ENCODE peak calls at places on chromosomes 16 and 17, in seven cellular contexts. One of them, this sample, is unnamed.

GRCh38 chr17:57783338-57783742 is 38.2 kb upstream of the CCDC182 start:
- DNase-seq in Calu3: peak
- DNase-seq in RWPE1: peak
- DNase-seq in tibial artery: no peak
- DNase-seq in nephron progenitor cell: peak
- DNase-seq in endothelial cell of umbilical vein: peak
- DNase-seq in fibroblast of mammary gland: peak
- DNase-seq in this sample: peak

GRCh38 chr17:49497147-49498036 is 2.3 kb downstream of the NGFR start:
- DNase-seq in tibial artery: peak
- DNase-seq in endothelial cell of umbilical vein: peak
- DNase-seq in RWPE1: peak
- DNase-seq in fibroblast of mammary gland: peak
- DNase-seq in Calu3: peak
- DNase-seq in nephron progenitor cell: peak
- DNase-seq in this sample: peak

GRCh38 chr16:85199069-85199725 is 86.9 kb upstream of the CIBAR2 start:
- DNase-seq in tibial artery: no peak
- DNase-seq in Calu3: no peak
- DNase-seq in fibroblast of mammary gland: no peak
- DNase-seq in endothelial cell of umbilical vein: no peak
- DNase-seq in nephron progenitor cell: no peak
- DNase-seq in RWPE1: no peak
- DNase-seq in this sample: no peak

GRCh38 chr16:1773703-1774455 is 945 bp upstream of the MRPS34 start:
- DNase-seq in nephron progenitor cell: no peak
- DNase-seq in endothelial cell of umbilical vein: no peak
- DNase-seq in tibial artery: no peak
- DNase-seq in fibroblast of mammary gland: peak
- DNase-seq in RWPE1: peak
- DNase-seq in Calu3: no peak
- DNase-seq in this sample: no peak

GRCh38 chr16:13110124-13110796 is 208.9 kb downstream of the SHISA9 start:
- DNase-seq in RWPE1: peak
- DNase-seq in tibial artery: peak
- DNase-seq in endothelial cell of umbilical vein: no peak
- DNase-seq in nephron progenitor cell: peak
- DNase-seq in Calu3: no peak
- DNase-seq in fibroblast of mammary gland: peak
- DNase-seq in this sample: no peak

GRCh38 chr16:4691666-4692412 is 1.5 kb upstream of the NUDT16L1 start:
- DNase-seq in nephron progenitor cell: no peak
- DNase-seq in Calu3: no peak
- DNase-seq in RWPE1: no peak
- DNase-seq in tibial artery: peak
- DNase-seq in endothelial cell of umbilical vein: no peak
- DNase-seq in fibroblast of mammary gland: no peak
- DNase-seq in this sample: no peak

GRCh38 chr16:52090080-52090479 is 456.9 kb downstream of the TOX3 start:
- DNase-seq in fibroblast of mammary gland: peak
- DNase-seq in Calu3: no peak
- DNase-seq in endothelial cell of umbilical vein: no peak
- DNase-seq in tibial artery: no peak
- DNase-seq in nephron progenitor cell: no peak
- DNase-seq in RWPE1: peak
- DNase-seq in this sample: no peak

GRCh38 chr17:2366747-2367494 is 29.6 kb downstream of the SGSM2 start:
- DNase-seq in fibroblast of mammary gland: no peak
- DNase-seq in Calu3: no peak
- DNase-seq in RWPE1: no peak
- DNase-seq in tibial artery: no peak
- DNase-seq in endothelial cell of umbilical vein: no peak
- DNase-seq in nephron progenitor cell: peak
- DNase-seq in this sample: no peak

GRCh38 chr16:8109510-8110369 is 480.6 kb downstream of the TMEM114 start:
- DNase-seq in RWPE1: no peak
- DNase-seq in endothelial cell of umbilical vein: no peak
- DNase-seq in tibial artery: no peak
- DNase-seq in nephron progenitor cell: no peak
- DNase-seq in Calu3: no peak
- DNase-seq in fibroblast of mammary gland: no peak
- DNase-seq in this sample: no peak

GRCh38 chr17:11485802-11486421 is 112.4 kb upstream of the DNAH9 start:
- DNase-seq in tibial artery: no peak
- DNase-seq in Calu3: no peak
- DNase-seq in fibroblast of mammary gland: no peak
- DNase-seq in nephron progenitor cell: no peak
- DNase-seq in RWPE1: no peak
- DNase-seq in endothelial cell of umbilical vein: no peak
- DNase-seq in this sample: no peak

GRCh38 chr17:64441772-64442549 is 7.0 kb upstream of the MILR1 start:
- DNase-seq in RWPE1: no peak
- DNase-seq in nephron progenitor cell: no peak
- DNase-seq in fibroblast of mammary gland: peak
- DNase-seq in endothelial cell of umbilical vein: peak
- DNase-seq in tibial artery: peak
- DNase-seq in Calu3: no peak
- DNase-seq in this sample: no peak

GRCh38 chr16:89193021-89193575 is 7.2 kb downstream of the SLC22A31 start:
- DNase-seq in Calu3: peak
- DNase-seq in endothelial cell of umbilical vein: peak
- DNase-seq in RWPE1: peak
- DNase-seq in nephron progenitor cell: peak
- DNase-seq in fibroblast of mammary gland: peak
- DNase-seq in tibial artery: no peak
- DNase-seq in this sample: peak

GRCh38 chr16:284204-285120 is 1.5 kb downstream of the PDIA2 start:
- DNase-seq in RWPE1: no peak
- DNase-seq in endothelial cell of umbilical vein: no peak
- DNase-seq in tibial artery: no peak
- DNase-seq in Calu3: no peak
- DNase-seq in fibroblast of mammary gland: no peak
- DNase-seq in nephron progenitor cell: no peak
- DNase-seq in this sample: no peak
- TF ChIP-seq CTCF in RWPE1: no peak
- TF ChIP-seq CTCF in endothelial cell of umbilical vein: no peak
- TF ChIP-seq CTCF in tibial artery: no peak
- TF ChIP-seq CTCF in Calu3: no peak
- TF ChIP-seq CTCF in fibroblast of mammary gland: no peak
- TF ChIP-seq CTCF in nephron progenitor cell: no peak
- TF ChIP-seq CTCF in this sample: no peak

GRCh38 chr16:26959416-26960009 is 107.2 kb upstream of the C16orf82 start:
- DNase-seq in Calu3: no peak
- DNase-seq in RWPE1: no peak
- DNase-seq in nephron progenitor cell: no peak
- DNase-seq in tibial artery: no peak
- DNase-seq in fibroblast of mammary gland: no peak
- DNase-seq in endothelial cell of umbilical vein: no peak
- DNase-seq in this sample: no peak

GRCh38 chr16:26957283-26957859 is 109.4 kb upstream of the C16orf82 start:
- DNase-seq in RWPE1: no peak
- DNase-seq in nephron progenitor cell: no peak
- DNase-seq in tibial artery: no peak
- DNase-seq in endothelial cell of umbilical vein: no peak
- DNase-seq in fibroblast of mammary gland: no peak
- DNase-seq in Calu3: no peak
- DNase-seq in this sample: no peak

GRCh38 chr16:26961459-26961858 is 105.3 kb upstream of the C16orf82 start:
- DNase-seq in Calu3: no peak
- DNase-seq in fibroblast of mammary gland: no peak
- DNase-seq in RWPE1: no peak
- DNase-seq in endothelial cell of umbilical vein: no peak
- DNase-seq in tibial artery: no peak
- DNase-seq in nephron progenitor cell: no peak
- DNase-seq in this sample: no peak

DNA sequence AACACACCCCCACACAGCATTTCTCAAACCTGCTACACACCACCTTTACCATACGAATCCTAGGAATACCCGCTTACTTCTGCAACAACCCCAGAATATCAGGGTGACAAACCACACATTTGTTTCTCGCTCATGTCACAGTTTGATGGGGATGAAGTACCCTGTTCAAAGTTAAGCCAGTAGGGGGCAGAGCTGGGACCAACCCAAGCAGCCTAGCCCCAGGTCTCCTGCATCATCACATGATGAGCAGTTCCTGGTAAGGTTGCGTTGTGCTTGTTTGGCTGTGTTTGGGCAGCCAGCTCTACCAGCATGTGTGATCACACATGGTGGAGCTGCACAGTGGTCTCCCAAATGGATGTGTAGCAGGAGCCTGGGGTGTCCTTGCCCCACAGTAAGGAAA is 103.6 kb upstream of the C16orf82 start:
- DNase-seq in fibroblast of mammary gland: peak
- DNase-seq in endothelial cell of umbilical vein: no peak
- DNase-seq in RWPE1: no peak
- DNase-seq in nephron progenitor cell: peak
- DNase-seq in tibial artery: no peak
- DNase-seq in Calu3: no peak
- DNase-seq in this sample: no peak
- TF ChIP-seq CTCF in fibroblast of mammary gland: peak
- TF ChIP-seq CTCF in endothelial cell of umbilical vein: no peak
- TF ChIP-seq CTCF in RWPE1: no peak
- TF ChIP-seq CTCF in nephron progenitor cell: peak
- TF ChIP-seq CTCF in tibial artery: no peak
- TF ChIP-seq CTCF in Calu3: no peak
- TF ChIP-seq CTCF in this sample: peak

DNA sequence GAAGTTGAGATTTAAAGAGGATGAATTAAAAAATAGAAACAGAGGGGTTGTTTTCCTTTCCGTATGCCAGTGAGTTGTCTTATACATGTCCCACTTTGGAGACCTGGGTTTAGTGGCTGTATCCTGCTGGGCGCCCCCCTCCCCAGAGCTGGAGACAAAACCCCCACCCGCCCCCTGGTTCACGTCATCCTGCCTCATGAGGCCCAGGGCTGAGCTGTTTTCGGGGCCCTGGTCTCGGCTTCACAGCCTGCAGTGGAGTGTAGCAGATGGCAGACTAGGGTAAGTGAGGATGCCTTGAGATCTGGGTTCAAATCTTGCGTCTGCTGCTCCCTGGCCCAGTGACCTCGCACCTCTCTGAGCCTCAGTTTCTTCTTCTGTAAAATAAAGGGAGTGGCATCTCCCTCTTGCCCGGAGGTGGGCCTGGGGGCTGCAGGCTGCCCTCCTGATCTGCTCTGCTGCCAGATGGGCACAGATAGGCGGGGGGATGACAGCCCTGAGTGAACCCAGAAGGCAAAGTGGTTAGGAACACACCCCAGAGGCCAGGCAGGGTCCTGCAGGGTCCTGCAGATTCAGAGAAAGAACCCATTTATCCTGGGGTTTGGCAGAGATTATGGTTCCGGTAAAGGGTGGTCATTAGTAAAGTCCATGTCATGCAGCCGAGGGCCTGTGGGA is 45.1 kb downstream of the SOCS3 start:
- DNase-seq in endothelial cell of umbilical vein: no peak
- DNase-seq in Calu3: peak
- DNase-seq in tibial artery: no peak
- DNase-seq in RWPE1: no peak
- DNase-seq in fibroblast of mammary gland: peak
- DNase-seq in nephron progenitor cell: no peak
- DNase-seq in this sample: no peak
- TF ChIP-seq CTCF in endothelial cell of umbilical vein: peak
- TF ChIP-seq CTCF in Calu3: no peak
- TF ChIP-seq CTCF in tibial artery: no peak
- TF ChIP-seq CTCF in RWPE1: no peak
- TF ChIP-seq CTCF in fibroblast of mammary gland: peak
- TF ChIP-seq CTCF in nephron progenitor cell: no peak
- TF ChIP-seq CTCF in this sample: no peak

GRCh38 chr16:20004931-20005330 is 68.8 kb downstream of the GPR139 start:
- DNase-seq in Calu3: no peak
- DNase-seq in tibial artery: no peak
- DNase-seq in endothelial cell of umbilical vein: no peak
- DNase-seq in RWPE1: no peak
- DNase-seq in nephron progenitor cell: no peak
- DNase-seq in fibroblast of mammary gland: no peak
- DNase-seq in this sample: no peak
- TF ChIP-seq CTCF in Calu3: no peak
- TF ChIP-seq CTCF in tibial artery: no peak
- TF ChIP-seq CTCF in endothelial cell of umbilical vein: no peak
- TF ChIP-seq CTCF in RWPE1: no peak
- TF ChIP-seq CTCF in nephron progenitor cell: peak
- TF ChIP-seq CTCF in fibroblast of mammary gland: no peak
- TF ChIP-seq CTCF in this sample: peak

GRCh38 chr17:4944163-4944553 is 4.1 kb downstream of the RNF167 start:
- DNase-seq in Calu3: no peak
- DNase-seq in nephron progenitor cell: no peak
- DNase-seq in fibroblast of mammary gland: no peak
- DNase-seq in endothelial cell of umbilical vein: no peak
- DNase-seq in tibial artery: no peak
- DNase-seq in RWPE1: no peak
- DNase-seq in this sample: no peak
- TF ChIP-seq CTCF in Calu3: no peak
- TF ChIP-seq CTCF in nephron progenitor cell: no peak
- TF ChIP-seq CTCF in fibroblast of mammary gland: no peak
- TF ChIP-seq CTCF in endothelial cell of umbilical vein: no peak
- TF ChIP-seq CTCF in tibial artery: no peak
- TF ChIP-seq CTCF in RWPE1: no peak
- TF ChIP-seq CTCF in this sample: no peak

GRCh38 chr17:9874722-9875121 is 30.3 kb downstream of the RCVRN start:
- DNase-seq in Calu3: no peak
- DNase-seq in fibroblast of mammary gland: no peak
- DNase-seq in endothelial cell of umbilical vein: no peak
- DNase-seq in RWPE1: no peak
- DNase-seq in tibial artery: no peak
- DNase-seq in nephron progenitor cell: no peak
- DNase-seq in this sample: no peak
- TF ChIP-seq CTCF in Calu3: no peak
- TF ChIP-seq CTCF in fibroblast of mammary gland: no peak
- TF ChIP-seq CTCF in endothelial cell of umbilical vein: no peak
- TF ChIP-seq CTCF in RWPE1: no peak
- TF ChIP-seq CTCF in tibial artery: no peak
- TF ChIP-seq CTCF in nephron progenitor cell: no peak
- TF ChIP-seq CTCF in this sample: no peak

GRCh38 chr17:80902197-80903019 is 89.2 kb upstream of the CHMP6 start:
- DNase-seq in fibroblast of mammary gland: no peak
- DNase-seq in endothelial cell of umbilical vein: no peak
- DNase-seq in nephron progenitor cell: no peak
- DNase-seq in tibial artery: no peak
- DNase-seq in RWPE1: no peak
- DNase-seq in Calu3: no peak
- DNase-seq in this sample: no peak

GRCh38 chr17:80898706-80899105 is 92.9 kb upstream of the CHMP6 start:
- DNase-seq in endothelial cell of umbilical vein: no peak
- DNase-seq in fibroblast of mammary gland: no peak
- DNase-seq in Calu3: no peak
- DNase-seq in nephron progenitor cell: no peak
- DNase-seq in tibial artery: no peak
- DNase-seq in RWPE1: no peak
- DNase-seq in this sample: no peak

GRCh38 chr17:80901319-80901718 is 90.3 kb upstream of the CHMP6 start:
- DNase-seq in tibial artery: no peak
- DNase-seq in endothelial cell of umbilical vein: peak
- DNase-seq in fibroblast of mammary gland: no peak
- DNase-seq in Calu3: peak
- DNase-seq in nephron progenitor cell: no peak
- DNase-seq in RWPE1: peak
- DNase-seq in this sample: no peak

GRCh38 chr17:80903041-80903611 is 88.5 kb upstream of the CHMP6 start:
- DNase-seq in Calu3: no peak
- DNase-seq in endothelial cell of umbilical vein: no peak
- DNase-seq in nephron progenitor cell: no peak
- DNase-seq in tibial artery: no peak
- DNase-seq in RWPE1: no peak
- DNase-seq in fibroblast of mammary gland: no peak
- DNase-seq in this sample: no peak

GRCh38 chr17:80899402-80900268 is 92.0 kb upstream of the CHMP6 start:
- DNase-seq in nephron progenitor cell: peak
- DNase-seq in RWPE1: peak
- DNase-seq in tibial artery: no peak
- DNase-seq in endothelial cell of umbilical vein: peak
- DNase-seq in fibroblast of mammary gland: peak
- DNase-seq in Calu3: peak
- DNase-seq in this sample: no peak
- TF ChIP-seq CTCF in nephron progenitor cell: peak
- TF ChIP-seq CTCF in RWPE1: peak
- TF ChIP-seq CTCF in tibial artery: peak
- TF ChIP-seq CTCF in endothelial cell of umbilical vein: peak
- TF ChIP-seq CTCF in fibroblast of mammary gland: peak
- TF ChIP-seq CTCF in Calu3: peak
- TF ChIP-seq CTCF in this sample: peak